ENCODE peak calls at places on chromosomes 16 and 17, in eight cellular contexts. H is AML-193; C is activated CD4-positive, alpha-beta memory T cell treated with anti-CD3 and anti-CD28 coated beads, Interleukin-2, amount 10 ng/mL, durations not matched to agents 7 days and 5 days; E is activated naive CD8-positive, alpha-beta T cell treated with anti-CD3 and anti-CD28 coated beads, Interleukin-2, amount 50 U/mL, for 24 hours; L is neural crest cell; S is ELF-1; O is iris pigment epithelial cell; B is renal cortical epithelial cell. Y is an unnamed sample.

GRCh38 chr17:83098241-83099085 is 19.1 kb downstream of the METRNL start:
- DNase-seq in S (no peak), L (no peak), H (no peak), O (no peak), B (no peak), E (no peak), C (no peak), Y (no peak)

GRCh38 chr17:59492091-59492451 is 73.3 kb upstream of the DHX40 start:
- DNase-seq in L (no peak), H (no peak), C (no peak), B (no peak), S (peak; percentile 17), O (no peak), E (no peak), Y (no peak)

GRCh38 chr16:12176051-12176450 is 199.5 kb downstream of the SNX29 start:
- DNase-seq in H (no peak), E (no peak), C (no peak), O (no peak), L (no peak), B (no peak), S (no peak), Y (no peak)

GRCh38 chr16:29736764-29737163 is 9.0 kb downstream of the C16orf54 start:
- DNase-seq in L (no peak), C (no peak), O (no peak), E (no peak), H (no peak), B (no peak), S (no peak), Y (no peak)

GRCh38 chr17:79941088-79942010 is 94.3 kb downstream of the TBC1D16 start:
- DNase-seq in H (no peak), C (no peak), O (no peak), S (no peak), L (no peak), E (no peak), B (no peak), Y (no peak)

GRCh38 chr17:5898406-5898805 is 171.8 kb upstream of the WSCD1 start:
- DNase-seq in H (no peak), C (no peak), B (no peak), S (no peak), E (no peak), O (no peak), L (no peak), Y (no peak)

GRCh38 chr17:77235370-77236080 is 94.8 kb downstream of the SEC14L1 start:
- DNase-seq in S (no peak), E (peak; percentile 50), O (peak; percentile 89), H (no peak), C (peak; percentile 56), L (no peak), B (peak; percentile 60), Y (no peak)

GRCh38 chr17:73643012-73643845 is 1.0 kb downstream of the SDK2 start:
- DNase-seq in L (peak; percentile 41), E (peak; percentile 30), O (peak; percentile 12), C (peak; percentile 24), S (peak; percentile 67), B (no peak), H (peak; percentile 33), Y (no peak)

GRCh38 chr17:13962716-13963115 is 106.6 kb upstream of the COX10 start:
- DNase-seq in E (no peak), O (no peak), S (no peak), L (no peak), C (no peak), B (peak; percentile 0), H (no peak), Y (no peak)

GRCh38 chr17:80667462-80668277 is 123.0 kb downstream of the RPTOR start:
- DNase-seq in E (peak; percentile 42), O (no peak), L (no peak), H (no peak), B (no peak), S (no peak), C (peak; percentile 49), Y (no peak)

GRCh38 chr17:51442112-51442865 is 181.9 kb downstream of the UTP18 start:
- DNase-seq in L (no peak), E (no peak), O (no peak), B (no peak), C (no peak), S (no peak), H (no peak), Y (no peak)

GRCh38 chr16:55622930-55623561 is 32.7 kb upstream of the SLC6A2 start:
- DNase-seq in L (no peak), E (no peak), C (no peak), H (no peak), O (no peak), B (peak; percentile 15), S (peak; percentile 79), Y (no peak)

GRCh38 chr16:69329369-69330285 is 761 bp downstream of the PDF start:
- DNase-seq in S (no peak), C (peak; percentile 47), H (peak; percentile 11), B (no peak), L (no peak), E (peak; percentile 47), O (peak; percentile 34), Y (no peak)